ENCODE peak calls at places on chromosomes 2 and 18, in four cellular contexts. Z, H, G and D are unnamed samples.
A peak's percentile ranks its signal among the peaks of the same experiment; 100 is the strongest.

GRCh38 chr18:25875574-25875973 is 214.8 kb downstream of the SS18 start:
- DNase-seq in Z (no peak), H (peak; percentile 77), G (no peak), D (no peak)

GRCh38 chr2:43676322-43677050 is at the start of gene C1GALT1C1L:
- DNase-seq in Z (no peak), H (peak; percentile 13), G (peak; percentile 61), D (peak; percentile 22)

GRCh38 chr2:217958206-217958888 is 44.4 kb downstream of the TNS1 start:
- DNase-seq in Z (no peak), H (no peak), G (no peak), D (no peak)

GRCh38 chr2:163247151-163247872 is 408.7 kb upstream of the KCNH7 start:
- DNase-seq in Z (no peak), H (no peak), G (no peak), D (no peak)

GRCh38 chr2:219507555-219508443 is 6.5 kb upstream of the ASIC4 start:
- DNase-seq in Z (no peak), H (no peak), G (no peak), D (no peak)

GRCh38 chr2:69547984-69548715 is 95.4 kb downstream of the AAK1 start:
- DNase-seq in Z (no peak), H (no peak), G (no peak), D (no peak)

GRCh38 chr18:42341423-42341822 is 386.4 kb downstream of the PIK3C3 start:
- DNase-seq in Z (no peak), H (no peak), G (no peak), D (no peak)

GRCh38 chr2:120596990-120597594 is 138.6 kb upstream of the GLI2 start:
- DNase-seq in Z (no peak), H (no peak), G (peak; percentile 57), D (peak; percentile 53)

GRCh38 chr2:158269143-158269542 is 167.5 kb downstream of the UPP2 start:
- DNase-seq in Z (no peak), H (peak; percentile 81), G (no peak), D (no peak)

GRCh38 chr2:18356676-18357075 is 203.8 kb downstream of the RDH14 start:
- DNase-seq in Z (no peak), H (no peak), G (no peak), D (no peak)

GRCh38 chr18:22822024-22822423 is 111.1 kb upstream of the RBBP8 start:
- DNase-seq in Z (no peak), H (no peak), G (no peak), D (no peak)

GRCh38 chr18:48263421-48263820 is 145.8 kb downstream of the ZBTB7C start:
- DNase-seq in Z (no peak), H (no peak), G (no peak), D (no peak)

GRCh38 chr2:54535599-54536195 is 79.6 kb downstream of the SPTBN1 start:
- DNase-seq in Z (no peak), H (no peak), G (peak; percentile 31), D (no peak)

GRCh38 chr2:41222593-41222992 is 770.7 kb upstream of the SLC8A1 start:
- DNase-seq in Z (no peak), H (no peak), G (no peak), D (no peak)

GRCh38 chr2:236572482-236572881 is 2.9 kb downstream of the ACKR3 start:
- DNase-seq in Z (no peak), H (no peak), G (no peak), D (no peak)

GRCh38 chr2:109126501-109126860 is 2.5 kb upstream of the SH3RF3 start:
- DNase-seq in Z (no peak), H (no peak), G (no peak), D (no peak)

GRCh38 chr2:184562532-184562931 is 35.8 kb upstream of the ZNF804A start:
- DNase-seq in Z (no peak), H (no peak), G (peak; percentile 20), D (no peak)

GRCh38 chr2:129806317-129806716 is 173.1 kb upstream of the RAB6C start:
- DNase-seq in Z (no peak), H (no peak), G (no peak), D (no peak)

GRCh38 chr18:4125246-4125938 is 329.7 kb downstream of the DLGAP1 start:
- DNase-seq in Z (no peak), H (no peak), G (no peak), D (no peak)

GRCh38 chr2:19617251-19617650 is 258.8 kb upstream of the OSR1 start:
- DNase-seq in Z (no peak), H (no peak), G (no peak), D (no peak)

GRCh38 chr2:172087191-172087779 is 2.0 kb downstream of the DLX1 start:
- DNase-seq in Z (no peak), H (no peak), G (no peak), D (no peak)

GRCh38 chr2:59745085-59745484 is 808.4 kb downstream of the BCL11A start:
- DNase-seq in Z (no peak), H (no peak), G (no peak), D (no peak)

GRCh38 chr2:237505188-237505939 is 18.3 kb downstream of the MLPH start:
- DNase-seq in Z (no peak), H (no peak), G (no peak), D (no peak)

GRCh38 chr2:134127496-134127895 is 126.4 kb upstream of the MGAT5 start:
- DNase-seq in Z (peak; percentile 22), H (no peak), G (no peak), D (peak; percentile 36)

GRCh38 chr18:13252696-13253410 is 34.3 kb downstream of the LDLRAD4 start:
- DNase-seq in Z (no peak), H (no peak), G (no peak), D (no peak)

GRCh38 chr2:72961853-72962468 is 44.6 kb downstream of the EMX1 start:
- DNase-seq in Z (no peak), H (no peak), G (no peak), D (no peak)

GRCh38 chr2:222656544-222657446 is 903 bp upstream of the FARSB start:
- DNase-seq in Z (no peak), H (no peak), G (no peak), D (no peak)

GRCh38 chr2:226124548-226125011 is 675.0 kb downstream of the IRS1 start:
- DNase-seq in Z (no peak), H (no peak), G (no peak), D (no peak)

GRCh38 chr2:149365826-149366583 is 35.6 kb downstream of the LYPD6 start:
- DNase-seq in Z (no peak), H (peak; percentile 96), G (no peak), D (peak; percentile 78)